ENCODE peak calls at places on chromosomes 4 and X, in seven cellular contexts. One of them, this sample, is unnamed.

GRCh38 chrX:85159644-85160043 is 83.9 kb downstream of the SATL1 start:
- DNase-seq in T-cell: no peak
- DNase-seq in dermis blood vessel endothelial cell: no peak
- DNase-seq in activated CD4-positive, alpha-beta T cell treated with anti-CD3 and anti-CD28 coated beads for 36 hours: no peak
- DNase-seq in neural progenitor cell: no peak
- DNase-seq in RWPE1: no peak
- DNase-seq in T-helper 2 cell: no peak
- DNase-seq in this sample: no peak

GRCh38 chrX:39162322-39162721 is 361.1 kb downstream of the MID1IP1 start:
- DNase-seq in T-cell: no peak
- DNase-seq in dermis blood vessel endothelial cell: no peak
- DNase-seq in activated CD4-positive, alpha-beta T cell treated with anti-CD3 and anti-CD28 coated beads for 36 hours: peak
- DNase-seq in neural progenitor cell: peak
- DNase-seq in RWPE1: no peak
- DNase-seq in T-helper 2 cell: peak
- DNase-seq in this sample: no peak

GRCh38 chrX:39859991-39860861 is 237.5 kb downstream of the BCOR start:
- DNase-seq in T-cell: peak
- DNase-seq in dermis blood vessel endothelial cell: peak
- DNase-seq in activated CD4-positive, alpha-beta T cell treated with anti-CD3 and anti-CD28 coated beads for 36 hours: peak
- DNase-seq in neural progenitor cell: peak
- DNase-seq in RWPE1: peak
- DNase-seq in T-helper 2 cell: no peak
- DNase-seq in this sample: peak

GRCh38 chr4:122665148-122665547 is 44.3 kb upstream of the IL21 start:
- DNase-seq in T-cell: no peak
- DNase-seq in dermis blood vessel endothelial cell: no peak
- DNase-seq in activated CD4-positive, alpha-beta T cell treated with anti-CD3 and anti-CD28 coated beads for 36 hours: no peak
- DNase-seq in neural progenitor cell: no peak
- DNase-seq in RWPE1: no peak
- DNase-seq in T-helper 2 cell: no peak
- DNase-seq in this sample: no peak

GRCh38 chr4:130703211-130703920 is 1607.4 kb downstream of the C4orf33 start:
- DNase-seq in T-cell: no peak
- DNase-seq in dermis blood vessel endothelial cell: no peak
- DNase-seq in activated CD4-positive, alpha-beta T cell treated with anti-CD3 and anti-CD28 coated beads for 36 hours: no peak
- DNase-seq in neural progenitor cell: no peak
- DNase-seq in RWPE1: peak
- DNase-seq in T-helper 2 cell: no peak
- DNase-seq in this sample: no peak

GRCh38 chrX:150680974-150681373 is 12.2 kb upstream of the MTMR1 start:
- DNase-seq in T-cell: no peak
- DNase-seq in dermis blood vessel endothelial cell: peak
- DNase-seq in activated CD4-positive, alpha-beta T cell treated with anti-CD3 and anti-CD28 coated beads for 36 hours: peak
- DNase-seq in neural progenitor cell: peak
- DNase-seq in RWPE1: peak
- DNase-seq in T-helper 2 cell: no peak
- DNase-seq in this sample: no peak

GRCh38 chr4:101420661-101421060 is 73.3 kb upstream of the PPP3CA start:
- DNase-seq in T-cell: no peak
- DNase-seq in dermis blood vessel endothelial cell: peak
- DNase-seq in activated CD4-positive, alpha-beta T cell treated with anti-CD3 and anti-CD28 coated beads for 36 hours: no peak
- DNase-seq in neural progenitor cell: no peak
- DNase-seq in RWPE1: no peak
- DNase-seq in T-helper 2 cell: no peak
- DNase-seq in this sample: no peak

GRCh38 chr4:87910795-87911194 is 64.7 kb upstream of the SPP1 start:
- DNase-seq in T-cell: no peak
- DNase-seq in dermis blood vessel endothelial cell: no peak
- DNase-seq in activated CD4-positive, alpha-beta T cell treated with anti-CD3 and anti-CD28 coated beads for 36 hours: no peak
- DNase-seq in neural progenitor cell: peak
- DNase-seq in RWPE1: no peak
- DNase-seq in T-helper 2 cell: no peak
- DNase-seq in this sample: no peak

GRCh38 chrX:13764765-13765164 is 30.2 kb downstream of the OFD1 start:
- DNase-seq in T-cell: no peak
- DNase-seq in dermis blood vessel endothelial cell: peak
- DNase-seq in activated CD4-positive, alpha-beta T cell treated with anti-CD3 and anti-CD28 coated beads for 36 hours: no peak
- DNase-seq in neural progenitor cell: peak
- DNase-seq in RWPE1: no peak
- DNase-seq in T-helper 2 cell: no peak
- DNase-seq in this sample: peak

GRCh38 chrX:23952984-23953907 is 45.4 kb downstream of the CXorf58 start:
- DNase-seq in T-cell: peak
- DNase-seq in dermis blood vessel endothelial cell: peak
- DNase-seq in activated CD4-positive, alpha-beta T cell treated with anti-CD3 and anti-CD28 coated beads for 36 hours: peak
- DNase-seq in neural progenitor cell: peak
- DNase-seq in RWPE1: no peak
- DNase-seq in T-helper 2 cell: no peak
- DNase-seq in this sample: no peak

GRCh38 chrX:70437921-70438665 is 6.5 kb upstream of the DLG3 start:
- DNase-seq in T-cell: no peak
- DNase-seq in dermis blood vessel endothelial cell: no peak
- DNase-seq in activated CD4-positive, alpha-beta T cell treated with anti-CD3 and anti-CD28 coated beads for 36 hours: no peak
- DNase-seq in neural progenitor cell: no peak
- DNase-seq in RWPE1: no peak
- DNase-seq in T-helper 2 cell: no peak
- DNase-seq in this sample: no peak

GRCh38 chr4:158915683-158916241 is 146.9 kb downstream of the FNIP2 start:
- DNase-seq in T-cell: no peak
- DNase-seq in dermis blood vessel endothelial cell: no peak
- DNase-seq in activated CD4-positive, alpha-beta T cell treated with anti-CD3 and anti-CD28 coated beads for 36 hours: no peak
- DNase-seq in neural progenitor cell: no peak
- DNase-seq in RWPE1: no peak
- DNase-seq in T-helper 2 cell: no peak
- DNase-seq in this sample: no peak

GRCh38 chr4:73844352-73844751 is 7.9 kb downstream of the CXCL6 start:
- DNase-seq in T-cell: no peak
- DNase-seq in dermis blood vessel endothelial cell: peak
- DNase-seq in activated CD4-positive, alpha-beta T cell treated with anti-CD3 and anti-CD28 coated beads for 36 hours: no peak
- DNase-seq in neural progenitor cell: no peak
- DNase-seq in RWPE1: peak
- DNase-seq in T-helper 2 cell: no peak
- DNase-seq in this sample: no peak

GRCh38 chr4:84965558-84966381 is 720 bp downstream of the WDFY3 start:
- DNase-seq in T-cell: no peak
- DNase-seq in dermis blood vessel endothelial cell: peak
- DNase-seq in activated CD4-positive, alpha-beta T cell treated with anti-CD3 and anti-CD28 coated beads for 36 hours: peak
- DNase-seq in neural progenitor cell: peak
- DNase-seq in RWPE1: peak
- DNase-seq in T-helper 2 cell: no peak
- DNase-seq in this sample: peak

GRCh38 chr4:173168396-173169177 is at the start of gene GALNT7:
- DNase-seq in T-cell: peak
- DNase-seq in dermis blood vessel endothelial cell: peak
- DNase-seq in activated CD4-positive, alpha-beta T cell treated with anti-CD3 and anti-CD28 coated beads for 36 hours: peak
- DNase-seq in neural progenitor cell: peak
- DNase-seq in RWPE1: peak
- DNase-seq in T-helper 2 cell: peak
- DNase-seq in this sample: peak

GRCh38 chr4:88792268-88792781 is 94.7 kb upstream of the NAP1L5 start:
- DNase-seq in T-cell: no peak
- DNase-seq in dermis blood vessel endothelial cell: no peak
- DNase-seq in activated CD4-positive, alpha-beta T cell treated with anti-CD3 and anti-CD28 coated beads for 36 hours: no peak
- DNase-seq in neural progenitor cell: no peak
- DNase-seq in RWPE1: peak
- DNase-seq in T-helper 2 cell: no peak
- DNase-seq in this sample: peak

GRCh38 chr4:2245787-2246275 is 3.9 kb upstream of the HAUS3 start:
- DNase-seq in T-cell: no peak
- DNase-seq in dermis blood vessel endothelial cell: no peak
- DNase-seq in activated CD4-positive, alpha-beta T cell treated with anti-CD3 and anti-CD28 coated beads for 36 hours: no peak
- DNase-seq in neural progenitor cell: no peak
- DNase-seq in RWPE1: no peak
- DNase-seq in T-helper 2 cell: peak
- DNase-seq in this sample: no peak

GRCh38 chr4:57424231-57424897 is 314.2 kb upstream of the IGFBP7 start:
- DNase-seq in T-cell: no peak
- DNase-seq in dermis blood vessel endothelial cell: peak
- DNase-seq in activated CD4-positive, alpha-beta T cell treated with anti-CD3 and anti-CD28 coated beads for 36 hours: no peak
- DNase-seq in neural progenitor cell: no peak
- DNase-seq in RWPE1: peak
- DNase-seq in T-helper 2 cell: no peak
- DNase-seq in this sample: peak

GRCh38 chr4:7623468-7623867 is 188.7 kb upstream of the PSAPL1 start:
- DNase-seq in T-cell: no peak
- DNase-seq in dermis blood vessel endothelial cell: no peak
- DNase-seq in activated CD4-positive, alpha-beta T cell treated with anti-CD3 and anti-CD28 coated beads for 36 hours: no peak
- DNase-seq in neural progenitor cell: no peak
- DNase-seq in RWPE1: no peak
- DNase-seq in T-helper 2 cell: no peak
- DNase-seq in this sample: no peak

GRCh38 chr4:76984788-76985211 is 35.2 kb downstream of the SEPTIN11 start:
- DNase-seq in T-cell: no peak
- DNase-seq in dermis blood vessel endothelial cell: peak
- DNase-seq in activated CD4-positive, alpha-beta T cell treated with anti-CD3 and anti-CD28 coated beads for 36 hours: no peak
- DNase-seq in neural progenitor cell: peak
- DNase-seq in RWPE1: peak
- DNase-seq in T-helper 2 cell: no peak
- DNase-seq in this sample: peak

GRCh38 chrX:11261260-11261659 is 32.0 kb upstream of the AMELX start:
- DNase-seq in T-cell: no peak
- DNase-seq in dermis blood vessel endothelial cell: no peak
- DNase-seq in activated CD4-positive, alpha-beta T cell treated with anti-CD3 and anti-CD28 coated beads for 36 hours: no peak
- DNase-seq in neural progenitor cell: no peak
- DNase-seq in RWPE1: peak
- DNase-seq in T-helper 2 cell: no peak
- DNase-seq in this sample: peak

GRCh38 chr4:15354790-15355418 is 72.9 kb upstream of the C1QTNF7 start:
- DNase-seq in T-cell: no peak
- DNase-seq in dermis blood vessel endothelial cell: no peak
- DNase-seq in activated CD4-positive, alpha-beta T cell treated with anti-CD3 and anti-CD28 coated beads for 36 hours: no peak
- DNase-seq in neural progenitor cell: no peak
- DNase-seq in RWPE1: no peak
- DNase-seq in T-helper 2 cell: no peak
- DNase-seq in this sample: no peak

GRCh38 chr4:174578366-174578765 is 56.1 kb upstream of the HPGD start:
- DNase-seq in T-cell: no peak
- DNase-seq in dermis blood vessel endothelial cell: no peak
- DNase-seq in activated CD4-positive, alpha-beta T cell treated with anti-CD3 and anti-CD28 coated beads for 36 hours: no peak
- DNase-seq in neural progenitor cell: no peak
- DNase-seq in RWPE1: no peak
- DNase-seq in T-helper 2 cell: no peak
- DNase-seq in this sample: no peak

GRCh38 chr4:3704669-3705068 is 61.5 kb upstream of the ADRA2C start:
- DNase-seq in T-cell: no peak
- DNase-seq in dermis blood vessel endothelial cell: no peak
- DNase-seq in activated CD4-positive, alpha-beta T cell treated with anti-CD3 and anti-CD28 coated beads for 36 hours: no peak
- DNase-seq in neural progenitor cell: no peak
- DNase-seq in RWPE1: no peak
- DNase-seq in T-helper 2 cell: no peak
- DNase-seq in this sample: no peak

GRCh38 chr4:8840816-8841455 is 30.7 kb downstream of the HMX1 start:
- DNase-seq in T-cell: no peak
- DNase-seq in dermis blood vessel endothelial cell: no peak
- DNase-seq in activated CD4-positive, alpha-beta T cell treated with anti-CD3 and anti-CD28 coated beads for 36 hours: no peak
- DNase-seq in neural progenitor cell: no peak
- DNase-seq in RWPE1: no peak
- DNase-seq in T-helper 2 cell: no peak
- DNase-seq in this sample: no peak

GRCh38 chr4:158170691-158171455 is 2.0 kb downstream of the GASK1B start:
- DNase-seq in T-cell: no peak
- DNase-seq in dermis blood vessel endothelial cell: peak
- DNase-seq in activated CD4-positive, alpha-beta T cell treated with anti-CD3 and anti-CD28 coated beads for 36 hours: peak
- DNase-seq in neural progenitor cell: no peak
- DNase-seq in RWPE1: peak
- DNase-seq in T-helper 2 cell: no peak
- DNase-seq in this sample: no peak

GRCh38 chr4:123986268-123986798 is 589.7 kb downstream of the SPRY1 start:
- DNase-seq in T-cell: no peak
- DNase-seq in dermis blood vessel endothelial cell: peak
- DNase-seq in activated CD4-positive, alpha-beta T cell treated with anti-CD3 and anti-CD28 coated beads for 36 hours: no peak
- DNase-seq in neural progenitor cell: no peak
- DNase-seq in RWPE1: peak
- DNase-seq in T-helper 2 cell: no peak
- DNase-seq in this sample: peak

GRCh38 chr4:53100801-53101581 is 238.9 kb downstream of the RASL11B start:
- DNase-seq in T-cell: no peak
- DNase-seq in dermis blood vessel endothelial cell: peak
- DNase-seq in activated CD4-positive, alpha-beta T cell treated with anti-CD3 and anti-CD28 coated beads for 36 hours: no peak
- DNase-seq in neural progenitor cell: no peak
- DNase-seq in RWPE1: peak
- DNase-seq in T-helper 2 cell: no peak
- DNase-seq in this sample: no peak

GRCh38 chrX:40108084-40108958 is 10.6 kb upstream of the BCOR start:
- DNase-seq in T-cell: no peak
- DNase-seq in dermis blood vessel endothelial cell: peak
- DNase-seq in activated CD4-positive, alpha-beta T cell treated with anti-CD3 and anti-CD28 coated beads for 36 hours: no peak
- DNase-seq in neural progenitor cell: peak
- DNase-seq in RWPE1: no peak
- DNase-seq in T-helper 2 cell: no peak
- DNase-seq in this sample: no peak

GRCh38 chrX:152912121-152912520 is 14.3 kb downstream of the ZNF185 start:
- DNase-seq in T-cell: no peak
- DNase-seq in dermis blood vessel endothelial cell: peak
- DNase-seq in activated CD4-positive, alpha-beta T cell treated with anti-CD3 and anti-CD28 coated beads for 36 hours: peak
- DNase-seq in neural progenitor cell: no peak
- DNase-seq in RWPE1: no peak
- DNase-seq in T-helper 2 cell: no peak
- DNase-seq in this sample: no peak

GRCh38 chr4:100981447-100982204 is 365.7 kb downstream of the PPP3CA start:
- DNase-seq in T-cell: no peak
- DNase-seq in dermis blood vessel endothelial cell: no peak
- DNase-seq in activated CD4-positive, alpha-beta T cell treated with anti-CD3 and anti-CD28 coated beads for 36 hours: no peak
- DNase-seq in neural progenitor cell: no peak
- DNase-seq in RWPE1: no peak
- DNase-seq in T-helper 2 cell: no peak
- DNase-seq in this sample: no peak

GRCh38 chr4:176967586-176967985 is 174.9 kb upstream of the VEGFC start:
- DNase-seq in T-cell: no peak
- DNase-seq in dermis blood vessel endothelial cell: no peak
- DNase-seq in activated CD4-positive, alpha-beta T cell treated with anti-CD3 and anti-CD28 coated beads for 36 hours: no peak
- DNase-seq in neural progenitor cell: no peak
- DNase-seq in RWPE1: no peak
- DNase-seq in T-helper 2 cell: no peak
- DNase-seq in this sample: no peak

GRCh38 chrX:130631011-130631410 is 229.2 kb downstream of the RBMX2 start:
- DNase-seq in T-cell: no peak
- DNase-seq in dermis blood vessel endothelial cell: no peak
- DNase-seq in activated CD4-positive, alpha-beta T cell treated with anti-CD3 and anti-CD28 coated beads for 36 hours: no peak
- DNase-seq in neural progenitor cell: no peak
- DNase-seq in RWPE1: no peak
- DNase-seq in T-helper 2 cell: no peak
- DNase-seq in this sample: no peak